ENCODE peak calls at places on chromosomes 7 and 10, in five cellular contexts. L is A549, O is uterus, V is IMR-90, C is transverse colon. Y is an unnamed sample.

GRCh38 chr7:47796347-47796746 is 151.9 kb downstream of the PKD1L1 start:
- DNase-seq in L (no peak), O (no peak), V (peak), C (no peak), Y (no peak)

GRCh38 chr7:112150823-112151641 is 55.2 kb downstream of the DOCK4 start:
- DNase-seq in L (no peak), O (no peak), V (peak), C (no peak), Y (no peak)

GRCh38 chr10:18340496-18341051 is 200.3 kb downstream of the CACNB2 start:
- DNase-seq in L (no peak), O (no peak), V (peak), C (no peak), Y (no peak)

GRCh38 chr10:43093423-43094090 is 16.7 kb downstream of the RET start:
- DNase-seq in L (no peak), O (no peak), V (peak), C (no peak), Y (no peak)

GRCh38 chr7:44281811-44282600 is 43.4 kb downstream of the CAMK2B start:
- DNase-seq in L (no peak), O (peak), V (no peak), C (peak), Y (no peak)

GRCh38 chr7:101332026-101332425 is 10.4 kb upstream of the IFT22 start:
- DNase-seq in L (no peak), O (no peak), V (no peak), C (no peak), Y (no peak)

GRCh38 chr10:17510242-17510908 is 56.0 kb upstream of the ST8SIA6 start:
- DNase-seq in L (no peak), O (no peak), V (no peak), C (no peak), Y (no peak)

GRCh38 chr7:71752171-71752935 is 620.4 kb downstream of the GALNT17 start:
- DNase-seq in L (peak), O (no peak), V (no peak), C (peak), Y (no peak)

GRCh38 chr10:101569838-101570763 is 18.0 kb downstream of the POLL start:
- DNase-seq in L (peak), O (peak), V (peak), C (peak), Y (no peak)

GRCh38 chr7:48617988-48618387 is 306.4 kb upstream of the CDC14C start:
- DNase-seq in L (no peak), O (no peak), V (no peak), C (no peak), Y (no peak)

GRCh38 chr7:27916372-27916771 is 176.4 kb downstream of the TAX1BP1 start:
- DNase-seq in L (no peak), O (no peak), V (no peak), C (no peak), Y (no peak)

GRCh38 chr10:25398680-25399079 is 223.9 kb downstream of the GPR158 start:
- DNase-seq in L (no peak), O (no peak), V (no peak), C (no peak), Y (no peak)

GRCh38 chr7:150943453-150943814 is 34.7 kb downstream of the KCNH2 start:
- DNase-seq in L (no peak), O (no peak), V (no peak), C (no peak), Y (no peak)

GRCh38 chr10:33553951-33554571 is 219.6 kb upstream of the NRP1 start:
- DNase-seq in L (no peak), O (no peak), V (no peak), C (no peak), Y (no peak)

GRCh38 chr7:157429680-157430224 is 92.9 kb downstream of the DNAJB6 start:
- DNase-seq in L (no peak), O (no peak), V (no peak), C (no peak), Y (no peak)

GRCh38 chr10:79289801-79290200 is 57.5 kb upstream of the PPIF start:
- DNase-seq in L (no peak), O (no peak), V (no peak), C (peak), Y (no peak)

GRCh38 chr7:125130173-125130572 is 200.5 kb upstream of the POT1 start:
- DNase-seq in L (no peak), O (no peak), V (no peak), C (no peak), Y (no peak)

GRCh38 chr7:37018954-37019353 is 294.7 kb upstream of the AOAH start:
- DNase-seq in L (no peak), O (no peak), V (no peak), C (no peak), Y (no peak)

GRCh38 chr10:70575874-70576802 is 26.4 kb downstream of the PRF1 start:
- DNase-seq in L (no peak), O (no peak), V (no peak), C (peak), Y (no peak)

GRCh38 chr7:112427984-112428383 is 22.3 kb upstream of the IFRD1 start:
- DNase-seq in L (no peak), O (no peak), V (no peak), C (no peak), Y (no peak)

GRCh38 chr10:14060320-14061070 is 270.2 kb downstream of the FRMD4A start:
- DNase-seq in L (no peak), O (no peak), V (no peak), C (no peak), Y (no peak)

GRCh38 chr7:69912846-69913245 is 314.6 kb downstream of the AUTS2 start:
- DNase-seq in L (no peak), O (no peak), V (no peak), C (no peak), Y (no peak)

GRCh38 chr7:1359681-1360485 is 99.4 kb downstream of the MICALL2 start:
- DNase-seq in L (no peak), O (no peak), V (no peak), C (no peak), Y (no peak)

GRCh38 chr10:29896053-29896452 is 163.3 kb downstream of the JCAD start:
- DNase-seq in L (no peak), O (no peak), V (peak), C (no peak), Y (no peak)

GRCh38 chr7:24705481-24705954 is 51.7 kb downstream of the GSDME start:
- DNase-seq in L (no peak), O (no peak), V (no peak), C (no peak), Y (no peak)

GRCh38 chr7:22156205-22156604 is 200.7 kb downstream of the RAPGEF5 start:
- DNase-seq in L (peak), O (no peak), V (peak), C (no peak), Y (no peak)

GRCh38 chr10:103086799-103087198 is 106.3 kb downstream of the NT5C2 start:
- DNase-seq in L (no peak), O (no peak), V (no peak), C (no peak), Y (no peak)

GRCh38 chr10:18261063-18261462 is 120.8 kb downstream of the CACNB2 start:
- DNase-seq in L (no peak), O (no peak), V (no peak), C (no peak), Y (no peak)

GRCh38 chr7:157337316-157338149 is 729 bp downstream of the DNAJB6 start:
- DNase-seq in L (no peak), O (peak), V (peak), C (peak), Y (no peak)

GRCh38 chr10:59358576-59358975 is 3.8 kb downstream of the FAM13C start:
- DNase-seq in L (no peak), O (no peak), V (no peak), C (no peak), Y (no peak)

GRCh38 chr7:30027065-30027456 is 559 bp upstream of the FKBP14 start:
- DNase-seq in L (peak), O (no peak), V (peak), C (no peak), Y (no peak)

GRCh38 chr7:131212114-131212513 is 115.6 kb upstream of the MKLN1 start:
- DNase-seq in L (no peak), O (no peak), V (peak), C (no peak), Y (no peak)

GRCh38 chr7:47128719-47129118 is 453.2 kb downstream of the TNS3 start:
- DNase-seq in L (no peak), O (no peak), V (no peak), C (no peak), Y (no peak)

GRCh38 chr10:44973323-44974081 is 5.1 kb downstream of the DEPP1 start:
- DNase-seq in L (no peak), O (no peak), V (no peak), C (no peak), Y (no peak)
- TF ChIP-seq POLR2A in L (no peak), O (no peak), V (no peak), C (no peak), Y (no peak)

GRCh38 chr10:11177926-11178453 is 160.3 kb downstream of the CELF2 start:
- DNase-seq in L (no peak), O (no peak), V (no peak), C (peak), Y (no peak)
- TF ChIP-seq CTCF in L (no peak), O (no peak), V (no peak), C (no peak), Y (no peak)

GRCh38 chr10:31706921-31707571 is 221.6 kb downstream of the ARHGAP12 start:
- DNase-seq in L (no peak), O (peak), V (no peak), C (no peak), Y (no peak)
- TF ChIP-seq POLR2A in L (no peak), O (no peak), V (no peak), C (no peak), Y (no peak)

DNA sequence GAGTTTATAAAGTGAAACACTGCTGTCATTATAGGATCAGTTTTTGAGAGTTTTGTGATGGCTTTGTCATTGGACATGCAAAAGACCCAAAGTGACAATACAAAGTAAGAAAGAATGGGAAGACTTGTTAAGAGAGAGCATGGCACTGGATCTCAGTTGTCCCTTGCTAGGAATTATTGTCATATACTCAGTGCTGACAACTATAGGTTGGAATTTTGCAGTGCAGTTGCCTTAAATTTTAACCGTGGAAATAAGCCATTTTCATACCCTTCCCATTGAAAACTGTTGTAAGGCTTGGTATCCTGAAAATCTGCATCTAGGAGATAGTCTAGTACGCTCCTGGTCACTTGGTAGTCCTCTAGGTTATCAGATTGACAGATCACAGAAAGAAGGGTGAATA is 1156.7 kb downstream of the GATA3 start:
- DNase-seq in L (no peak), O (no peak), V (peak), C (no peak), Y (no peak)
- TF ChIP-seq CTCF in L (peak), O (no peak), V (peak), C (no peak), Y (no peak)

DNA sequence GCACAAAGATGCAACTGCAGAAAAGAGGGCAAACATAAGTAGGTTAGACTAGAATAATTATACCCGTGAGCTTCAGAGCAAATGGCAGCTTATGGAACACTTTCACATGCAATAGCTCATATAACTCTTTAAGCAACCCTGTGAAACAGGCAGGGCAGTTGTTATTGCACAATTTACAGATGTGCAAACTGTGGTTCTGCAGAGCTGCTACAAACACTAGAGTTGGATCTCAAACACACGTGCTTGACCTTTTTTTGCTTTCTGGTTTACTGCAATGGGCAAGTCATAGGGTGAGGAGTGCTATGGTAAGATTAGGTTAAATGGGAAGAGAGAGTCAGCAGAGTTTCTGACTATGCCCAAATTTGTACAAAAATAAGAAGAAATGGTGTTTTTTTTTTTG is 610.8 kb downstream of the GATA3 start:
- DNase-seq in L (no peak), O (no peak), V (no peak), C (no peak), Y (no peak)
- TF ChIP-seq POLR2A in L (no peak), O (no peak), V (no peak), C (no peak), Y (no peak)

DNA sequence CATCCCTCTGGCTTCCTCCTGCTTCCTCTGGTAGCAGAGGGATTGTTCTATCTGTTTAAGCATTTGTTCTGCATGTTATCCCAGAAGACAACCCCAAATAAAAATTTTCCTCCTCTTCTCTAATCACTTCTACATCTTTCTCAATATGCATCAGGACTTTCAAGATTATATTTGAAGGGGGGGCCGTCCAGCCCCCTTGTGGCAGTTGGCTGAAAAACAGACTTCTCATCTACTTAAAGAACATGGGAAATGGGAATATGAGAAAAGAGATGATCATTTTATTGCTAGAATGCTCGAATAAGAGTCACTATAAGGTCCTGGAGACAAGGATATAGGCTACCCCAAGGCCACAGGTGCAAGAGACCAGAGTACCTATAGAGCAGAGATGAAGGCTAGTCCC is 466.0 kb downstream of the REEP3 start:
- DNase-seq in L (no peak), O (no peak), V (no peak), C (no peak), Y (no peak)
- TF ChIP-seq CTCF in L (no peak), O (no peak), V (no peak), C (no peak), Y (no peak)

GRCh38 chr7:120792091-120792860 is 65.7 kb downstream of the TSPAN12 start:
- DNase-seq in L (peak), O (peak), V (peak), C (peak), Y (peak)
- TF ChIP-seq POLR2A in L (no peak), O (no peak), V (no peak), C (no peak), Y (no peak)

GRCh38 chr7:89771003-89771636 is 383.1 kb upstream of the STEAP1 start:
- DNase-seq in L (no peak), O (no peak), V (no peak), C (no peak), Y (no peak)
- TF ChIP-seq CTCF in L (no peak), O (no peak), V (no peak), C (no peak), Y (no peak)

GRCh38 chr10:12833451-12833850 is 168.1 kb downstream of the CCDC3 start:
- DNase-seq in L (no peak), O (no peak), V (no peak), C (no peak), Y (no peak)
- TF ChIP-seq POLR2A in L (no peak), O (no peak), V (no peak), C (no peak), Y (no peak)

GRCh38 chr10:49165940-49166803 is 22.0 kb downstream of the TMEM273 start:
- DNase-seq in L (no peak), O (no peak), V (no peak), C (no peak), Y (no peak)

GRCh38 chr10:49165259-49165658 is 22.9 kb downstream of the TMEM273 start:
- DNase-seq in L (no peak), O (no peak), V (no peak), C (no peak), Y (no peak)

GRCh38 chr10:49168821-49169495 is 19.2 kb downstream of the TMEM273 start:
- DNase-seq in L (no peak), O (no peak), V (peak), C (no peak), Y (no peak)

GRCh38 chr10:49167629-49168540 is 20.3 kb downstream of the TMEM273 start:
- DNase-seq in L (no peak), O (no peak), V (no peak), C (no peak), Y (no peak)

DNA sequence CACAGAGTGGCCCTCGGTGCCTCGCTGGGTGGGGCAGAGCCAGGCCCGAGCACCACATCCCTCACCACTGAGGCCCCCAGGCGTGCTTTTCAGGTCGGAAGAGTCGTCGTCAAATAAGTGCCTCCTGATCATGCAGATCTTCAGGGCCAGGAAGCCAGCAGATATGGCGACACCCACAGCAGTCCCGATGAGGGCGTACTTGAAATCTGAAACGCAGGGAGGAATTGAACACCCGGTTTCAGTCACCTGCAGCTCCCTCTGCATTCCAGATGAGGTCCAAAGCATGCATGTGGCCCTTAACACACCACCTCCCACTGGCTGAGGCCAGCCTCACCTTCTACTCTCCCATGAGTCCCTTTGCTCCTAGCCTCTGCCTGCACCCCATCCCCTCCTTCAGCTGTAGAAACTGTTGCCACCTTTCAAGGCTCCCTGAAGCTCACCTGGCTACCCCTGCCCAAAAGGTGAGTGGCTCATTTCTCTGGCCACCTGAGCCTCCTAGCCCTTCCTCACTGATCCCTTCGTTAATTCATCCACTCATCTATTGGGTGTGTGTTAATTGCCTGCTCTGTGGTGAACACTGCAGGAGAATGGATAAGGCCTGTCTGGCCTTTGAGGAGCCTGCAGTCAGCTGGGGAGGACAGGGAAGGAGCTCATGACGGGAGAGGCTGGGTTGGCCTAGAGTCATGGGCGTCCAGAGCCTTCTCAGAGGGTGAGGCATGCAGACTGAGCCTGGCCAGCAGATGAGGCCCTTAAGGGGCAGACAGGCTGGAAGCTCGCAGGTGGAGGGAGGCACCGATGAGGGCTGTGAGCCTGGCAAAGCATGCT is 21.2 kb downstream of the TMEM273 start:
- DNase-seq in L (no peak), O (no peak), V (no peak), C (no peak), Y (no peak)
- TF ChIP-seq CTCF in L (no peak), O (no peak), V (no peak), C (no peak), Y (no peak)

Y was measured in esophagus squamous epithelium.